ENCODE peak calls at places on chromosomes 3 and 15, in six cellular contexts. P, I, D, H, W and C are unnamed samples.

GRCh38 chr3:102224171-102224570 is 210.6 kb upstream of the ZPLD1 start:
- DNase-seq in H (no peak), W (no peak), D (no peak), P (peak), I (no peak), C (peak)

GRCh38 chr15:67914537-67915373 is 74.9 kb upstream of the RNU6-1 start:
- DNase-seq in P (peak), W (peak), I (no peak), D (no peak), H (peak), C (no peak)

GRCh38 chr3:115549111-115549510 is 74.2 kb upstream of the GAP43 start:
- DNase-seq in P (peak), D (peak), I (no peak), H (no peak), W (no peak), C (no peak)

GRCh38 chr15:101052681-101053121 is 133.5 kb downstream of the LRRK1 start:
- DNase-seq in D (no peak), W (no peak), H (no peak), I (peak), P (no peak), C (no peak)

GRCh38 chr3:4565806-4566501 is 72.8 kb downstream of the ITPR1 start:
- DNase-seq in D (no peak), W (no peak), I (no peak), P (no peak), H (no peak), C (no peak)

GRCh38 chr3:195802261-195802701 is 9.4 kb downstream of the MUC4 start:
- DNase-seq in D (no peak), I (no peak), W (no peak), H (no peak), P (no peak), C (no peak)

GRCh38 chr3:33664195-33664594 is 53.9 kb downstream of the CLASP2 start:
- DNase-seq in I (no peak), D (peak), W (no peak), P (peak), H (peak), C (peak)

GRCh38 chr15:39100106-39100505 is 480.8 kb upstream of the THBS1 start:
- DNase-seq in H (no peak), I (no peak), P (no peak), D (no peak), W (no peak), C (no peak)

GRCh38 chr3:167406876-167407492 is 26.9 kb upstream of the ZBBX start:
- DNase-seq in P (peak), D (no peak), W (peak), I (no peak), H (no peak), C (no peak)

GRCh38 chr3:90052425-90052950 is 945.1 kb downstream of the EPHA3 start:
- DNase-seq in H (no peak), W (no peak), D (no peak), P (no peak), I (no peak), C (no peak)

GRCh38 chr3:172711457-172711800 is 562 bp upstream of the NCEH1 start:
- DNase-seq in I (no peak), W (no peak), H (no peak), D (no peak), P (no peak), C (no peak)

GRCh38 chr3:41202834-41203345 is 3.6 kb downstream of the CTNNB1 start:
- DNase-seq in I (no peak), W (no peak), H (no peak), P (peak), D (no peak), C (no peak)

GRCh38 chr15:81274932-81275341 is 49.0 kb downstream of the STARD5 start:
- DNase-seq in P (peak), D (no peak), W (peak), I (no peak), H (peak), C (peak)

GRCh38 chr3:171398343-171398742 is 61.9 kb downstream of the TNIK start:
- DNase-seq in W (no peak), H (no peak), D (no peak), I (no peak), P (peak), C (no peak)

GRCh38 chr15:71802770-71803169 is 7.6 kb upstream of the NR2E3 start:
- DNase-seq in W (peak), D (no peak), H (no peak), I (peak), P (no peak), C (no peak)

GRCh38 chr3:118527527-118528044 is 507.1 kb downstream of the IGSF11 start:
- DNase-seq in D (no peak), I (no peak), P (no peak), H (no peak), W (no peak), C (no peak)

GRCh38 chr3:9078561-9079240 is 115.4 kb upstream of the RAD18 start:
- DNase-seq in I (no peak), H (no peak), W (no peak), P (no peak), D (no peak), C (no peak)

GRCh38 chr15:91559066-91559465 is 294.4 kb upstream of the SLCO3A1 start:
- DNase-seq in I (no peak), P (no peak), D (no peak), W (no peak), H (no peak), C (no peak)

GRCh38 chr3:110138966-110139555 is 801.7 kb upstream of the DPPA4 start:
- DNase-seq in H (no peak), D (no peak), P (no peak), W (no peak), I (no peak), C (no peak)

DNA sequence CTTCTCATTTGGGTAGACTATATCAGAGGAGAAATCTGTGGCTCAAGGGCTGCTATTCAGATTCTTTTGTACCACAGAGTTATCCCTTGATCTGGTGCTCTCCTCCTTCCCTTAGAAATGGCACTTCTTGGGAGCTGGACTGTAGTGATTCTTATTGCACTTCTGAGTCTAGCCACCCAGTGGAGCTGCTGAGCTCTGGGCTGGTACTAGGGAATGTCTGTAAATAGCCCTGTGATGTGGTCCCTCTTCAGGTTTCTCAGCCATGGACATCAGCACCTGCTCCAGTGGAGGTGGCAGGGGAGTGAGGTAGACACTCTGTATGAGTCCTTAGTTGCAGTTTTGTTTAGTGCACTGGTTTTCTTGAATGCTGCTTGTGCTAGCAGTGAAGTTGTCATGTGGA is 1292.6 kb downstream of the SI start:
- DNase-seq in D (no peak), P (no peak), I (no peak), H (no peak), W (peak), C (no peak)
- TF ChIP-seq CTCF in D (no peak), P (no peak), I (no peak), H (no peak), W (peak), C (no peak)

DNA sequence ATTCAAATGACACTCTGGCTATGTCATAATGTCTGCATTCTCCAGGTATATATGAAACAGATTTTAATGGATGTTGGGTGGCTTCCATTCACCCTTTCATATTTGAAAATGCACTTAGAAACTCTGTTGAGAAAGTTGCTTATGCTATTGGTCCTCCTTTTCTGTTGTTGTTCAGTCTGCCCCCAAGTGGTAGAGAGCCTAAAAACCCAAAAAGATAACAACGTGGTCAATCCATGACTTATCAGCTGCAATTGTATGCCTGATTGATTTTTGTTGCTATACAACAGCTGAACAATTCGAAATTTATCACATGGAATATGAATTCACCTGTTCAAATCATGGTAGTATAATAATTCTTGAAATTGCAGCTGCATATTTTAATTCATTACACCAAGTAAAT is 279.8 kb downstream of the ROBO2 start:
- DNase-seq in I (no peak), D (no peak), H (no peak), P (no peak), W (no peak), C (no peak)
- TF ChIP-seq CTCF in I (no peak), D (peak), H (no peak), P (no peak), W (peak), C (peak)

GRCh38 chr3:94234177-94234788 is 171.4 kb downstream of the NSUN3 start:
- DNase-seq in D (no peak), H (peak), I (no peak), W (no peak), P (peak), C (no peak)
- TF ChIP-seq CTCF in D (peak), H (peak), I (peak), W (peak), P (peak), C (peak)

DNA sequence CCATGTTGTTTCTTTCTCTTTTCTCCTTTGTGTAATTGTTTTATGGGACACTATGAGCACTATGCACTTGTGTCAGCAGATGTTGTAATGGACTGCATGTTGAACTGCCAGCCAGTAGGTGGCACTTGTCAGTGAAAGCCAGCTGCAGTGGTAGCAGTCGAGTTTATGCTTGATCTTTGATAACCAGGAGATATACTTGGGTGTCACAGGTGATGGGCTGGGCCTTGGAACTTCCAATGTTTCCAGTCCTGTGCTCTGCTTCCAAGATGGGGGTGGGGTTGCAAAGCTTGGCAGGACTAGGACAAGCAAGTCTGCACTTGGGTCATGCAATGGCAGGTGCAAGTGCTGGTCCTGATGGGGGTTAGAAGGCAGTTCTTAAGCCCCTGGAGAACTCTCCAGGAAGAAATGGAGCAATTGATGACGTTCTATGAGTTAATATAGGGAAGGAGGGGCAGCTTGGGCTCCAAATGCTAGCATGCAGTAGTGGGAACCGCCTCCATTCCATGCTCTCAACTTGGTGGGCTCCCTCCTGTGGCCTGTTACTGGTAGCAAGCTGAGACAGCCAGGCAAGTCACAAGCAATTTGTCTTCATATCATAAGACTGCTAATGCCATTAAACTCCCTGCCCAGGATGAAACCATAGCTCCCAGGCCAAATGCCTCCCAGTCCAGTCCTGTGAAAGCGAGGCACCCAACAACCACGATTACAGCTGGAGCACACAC is 287.3 kb downstream of the CGGBP1 start:
- DNase-seq in P (peak), H (no peak), W (peak), I (no peak), D (no peak), C (no peak)
- TF ChIP-seq CTCF in P (peak), H (peak), W (peak), I (peak), D (peak), C (peak)

GRCh38 chr15:83837946-83838571 is 184.1 kb downstream of the ADAMTSL3 start:
- DNase-seq in W (peak), H (no peak), D (no peak), I (no peak), P (no peak), C (no peak)
- TF ChIP-seq CTCF in W (peak), H (peak), D (peak), I (no peak), P (peak), C (peak)

GRCh38 chr15:99454107-99454809 is 111.5 kb upstream of the MEF2A start:
- DNase-seq in D (no peak), I (no peak), W (no peak), P (no peak), H (no peak), C (no peak)

GRCh38 chr15:99452728-99453643 is 112.8 kb upstream of the MEF2A start:
- DNase-seq in H (no peak), D (no peak), I (peak), P (peak), W (no peak), C (no peak)

GRCh38 chr15:99455796-99456160 is 110.0 kb upstream of the MEF2A start:
- DNase-seq in W (no peak), I (no peak), D (no peak), H (no peak), P (no peak), C (no peak)

GRCh38 chr15:99453646-99454045 is 112.1 kb upstream of the MEF2A start:
- DNase-seq in D (no peak), W (no peak), I (no peak), P (no peak), H (no peak), C (no peak)

GRCh38 chr15:99454941-99455795 is 110.6 kb upstream of the MEF2A start:
- DNase-seq in W (no peak), I (no peak), H (peak), P (peak), D (peak), C (peak)
- TF ChIP-seq CTCF in W (no peak), I (no peak), H (no peak), P (peak), D (no peak), C (no peak)

GRCh38 chr3:156455839-156456238 is 99.1 kb downstream of the SSR3 start:
- DNase-seq in H (no peak), W (peak), P (peak), D (no peak), I (no peak), C (no peak)
- TF ChIP-seq CTCF in H (no peak), W (peak), P (no peak), D (no peak), I (no peak), C (no peak)

GRCh38 chr15:66799242-66799641 is 97.2 kb downstream of the SMAD6 start:
- DNase-seq in W (no peak), P (no peak), H (no peak), I (no peak), D (no peak), C (no peak)

GRCh38 chr15:66798426-66799061 is 96.5 kb downstream of the SMAD6 start:
- DNase-seq in H (no peak), P (peak), D (peak), I (no peak), W (no peak), C (no peak)

GRCh38 chr15:66795851-66796250 is 93.8 kb downstream of the SMAD6 start:
- DNase-seq in D (no peak), P (no peak), W (no peak), I (no peak), H (no peak), C (no peak)

GRCh38 chr15:66797921-66798320 is 95.9 kb downstream of the SMAD6 start:
- DNase-seq in W (no peak), H (no peak), D (no peak), I (no peak), P (peak), C (no peak)

DNA sequence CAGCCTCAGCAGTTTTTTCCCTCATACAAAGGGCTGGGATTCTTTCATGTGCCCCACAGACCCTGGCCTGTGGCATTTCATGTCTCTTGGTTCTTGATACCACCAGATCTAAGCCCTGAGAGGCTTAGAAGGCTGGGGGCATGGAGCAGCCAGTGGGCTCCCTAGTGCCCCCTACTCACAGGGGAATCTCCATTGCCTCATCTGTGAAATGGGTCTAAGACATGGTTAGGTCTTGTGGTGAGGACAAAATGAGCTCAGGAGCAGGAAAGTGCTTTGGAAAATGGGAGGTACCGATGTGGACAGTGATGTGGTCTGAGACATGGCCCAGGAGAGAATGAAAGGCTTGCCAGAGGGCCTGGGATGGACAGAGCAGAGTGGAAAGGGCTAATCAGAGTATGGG is 94.3 kb downstream of the SMAD6 start:
- DNase-seq in W (no peak), D (no peak), H (no peak), I (no peak), P (no peak), C (no peak)
- TF ChIP-seq CTCF in W (no peak), D (no peak), H (no peak), I (no peak), P (no peak), C (no peak)